ENCODE peak calls at places on chromosomes 13 and 19, in five cellular contexts. One of them, this sample, is unnamed.

GRCh38 chr13:113317031-113317430 is 20.0 kb downstream of the LAMP1 start:
- DNase-seq in mucosa of descending colon: no peak
- DNase-seq in HCT116: no peak
- DNase-seq in pancreas: no peak
- DNase-seq in choroid plexus epithelial cell: no peak
- DNase-seq in this sample: no peak

GRCh38 chr19:1621021-1621420 is 15.8 kb upstream of the UQCR11 start:
- DNase-seq in HCT116: no peak
- DNase-seq in mucosa of descending colon: no peak
- DNase-seq in choroid plexus epithelial cell: no peak
- DNase-seq in pancreas: no peak
- DNase-seq in this sample: no peak

GRCh38 chr13:112903071-112903577 is 65.9 kb upstream of the MCF2L start:
- DNase-seq in choroid plexus epithelial cell: no peak
- DNase-seq in pancreas: no peak
- DNase-seq in mucosa of descending colon: no peak
- DNase-seq in HCT116: no peak
- DNase-seq in this sample: no peak

GRCh38 chr13:113126265-113127150 is 3.9 kb downstream of the F10 start:
- DNase-seq in pancreas: no peak
- DNase-seq in mucosa of descending colon: peak
- DNase-seq in HCT116: no peak
- DNase-seq in choroid plexus epithelial cell: no peak
- DNase-seq in this sample: no peak

GRCh38 chr19:33281296-33281926 is 20.9 kb downstream of the CEBPA start:
- DNase-seq in mucosa of descending colon: no peak
- DNase-seq in choroid plexus epithelial cell: no peak
- DNase-seq in HCT116: no peak
- DNase-seq in pancreas: no peak
- DNase-seq in this sample: no peak

GRCh38 chr19:6465663-6466062 is 1.6 kb downstream of the CRB3 start:
- DNase-seq in HCT116: no peak
- DNase-seq in pancreas: no peak
- DNase-seq in choroid plexus epithelial cell: no peak
- DNase-seq in mucosa of descending colon: no peak
- DNase-seq in this sample: no peak

GRCh38 chr19:41691268-41691970 is 3.3 kb upstream of the CEACAM7 start:
- DNase-seq in HCT116: no peak
- DNase-seq in mucosa of descending colon: peak
- DNase-seq in pancreas: no peak
- DNase-seq in choroid plexus epithelial cell: peak
- DNase-seq in this sample: no peak

GRCh38 chr13:73671011-73671410 is 463.2 kb downstream of the KLF12 start:
- DNase-seq in choroid plexus epithelial cell: no peak
- DNase-seq in HCT116: no peak
- DNase-seq in pancreas: no peak
- DNase-seq in mucosa of descending colon: no peak
- DNase-seq in this sample: no peak

GRCh38 chr13:29785978-29786377 is 64.4 kb downstream of the UBL3 start:
- DNase-seq in HCT116: no peak
- DNase-seq in pancreas: no peak
- DNase-seq in mucosa of descending colon: no peak
- DNase-seq in choroid plexus epithelial cell: no peak
- DNase-seq in this sample: no peak

GRCh38 chr13:111505175-111505777 is 184.8 kb downstream of the TEX29 start:
- DNase-seq in pancreas: no peak
- DNase-seq in HCT116: peak
- DNase-seq in choroid plexus epithelial cell: no peak
- DNase-seq in mucosa of descending colon: no peak
- DNase-seq in this sample: no peak
- TF ChIP-seq CTCF in pancreas: no peak
- TF ChIP-seq CTCF in HCT116: peak
- TF ChIP-seq CTCF in choroid plexus epithelial cell: no peak
- TF ChIP-seq CTCF in mucosa of descending colon: no peak
- TF ChIP-seq CTCF in this sample: no peak

DNA sequence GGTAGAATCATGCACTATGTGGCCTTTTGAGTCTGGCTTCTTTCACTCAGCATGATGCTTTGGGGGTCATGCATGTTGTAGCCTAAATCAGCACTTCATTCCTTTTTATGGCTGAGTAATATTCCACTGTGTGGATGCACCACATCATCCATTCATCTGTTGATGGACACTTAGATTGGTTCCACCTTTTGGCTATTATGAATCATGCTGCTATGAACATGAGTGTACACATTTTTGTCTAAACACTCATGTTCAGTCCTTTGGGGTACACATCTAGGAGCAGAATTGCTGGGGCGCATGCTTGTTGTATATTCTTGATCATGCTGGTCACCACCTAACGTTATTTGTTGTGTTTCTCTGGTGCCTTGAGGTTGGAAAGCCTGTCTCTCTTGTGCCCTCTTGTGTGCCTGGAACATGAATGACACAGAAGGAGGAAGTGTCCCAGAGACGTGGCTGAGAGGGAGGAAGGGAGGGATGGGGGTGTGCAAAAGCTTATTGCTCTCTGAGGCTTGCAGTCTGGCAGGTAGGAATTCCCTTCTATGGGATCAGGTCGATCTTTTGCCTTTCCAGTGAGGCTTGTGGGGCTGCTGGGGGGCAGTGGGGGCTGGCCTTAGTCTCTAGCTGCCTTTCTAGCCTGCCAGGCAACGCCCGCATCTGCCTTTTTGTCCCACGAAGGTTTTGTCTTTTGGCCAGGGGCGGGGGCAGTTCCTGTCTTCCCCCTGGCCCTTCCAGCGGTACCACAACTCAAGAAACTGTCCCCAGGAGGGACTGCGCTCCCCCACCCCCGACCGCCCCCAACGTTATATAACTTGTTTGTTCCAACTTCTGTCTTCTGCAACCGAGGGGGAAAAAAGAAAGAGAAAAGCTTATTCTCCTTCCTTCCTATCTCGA is 7.6 kb downstream of the KLHL26 start:
- DNase-seq in pancreas: no peak
- DNase-seq in choroid plexus epithelial cell: no peak
- DNase-seq in HCT116: no peak
- DNase-seq in mucosa of descending colon: no peak
- DNase-seq in this sample: no peak
- TF ChIP-seq CTCF in pancreas: no peak
- TF ChIP-seq CTCF in choroid plexus epithelial cell: no peak
- TF ChIP-seq CTCF in HCT116: peak
- TF ChIP-seq CTCF in mucosa of descending colon: no peak
- TF ChIP-seq CTCF in this sample: no peak

GRCh38 chr13:77571956-77572355 is 36.5 kb downstream of the SCEL start:
- DNase-seq in choroid plexus epithelial cell: no peak
- DNase-seq in mucosa of descending colon: no peak
- DNase-seq in pancreas: no peak
- DNase-seq in HCT116: no peak
- DNase-seq in this sample: no peak
- TF ChIP-seq CTCF in choroid plexus epithelial cell: no peak
- TF ChIP-seq CTCF in mucosa of descending colon: no peak
- TF ChIP-seq CTCF in pancreas: no peak
- TF ChIP-seq CTCF in HCT116: no peak
- TF ChIP-seq CTCF in this sample: no peak

DNA sequence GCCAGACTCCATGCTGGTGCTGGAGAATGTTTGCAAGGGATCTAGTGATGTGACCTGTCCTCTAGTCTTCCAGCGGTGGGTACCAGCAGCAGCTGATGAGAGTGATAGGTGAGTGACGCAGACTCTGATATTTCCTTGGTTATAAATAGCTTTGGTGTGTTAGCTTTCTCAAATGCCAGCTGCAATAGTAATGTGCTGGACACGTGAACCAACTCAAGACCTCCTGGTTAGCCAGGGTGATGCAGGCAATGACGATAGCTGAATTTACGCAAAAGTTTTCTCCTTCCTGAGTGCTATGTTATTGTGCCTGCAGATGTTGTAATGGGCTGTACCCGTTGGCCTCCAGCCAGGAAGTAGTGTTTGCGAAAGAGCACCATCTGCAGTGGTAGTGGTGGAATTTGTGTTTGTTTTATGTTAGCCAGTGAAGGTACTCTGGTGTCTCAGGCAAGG is 129.5 kb downstream of the CYSLTR2 start:
- DNase-seq in choroid plexus epithelial cell: peak
- DNase-seq in HCT116: no peak
- DNase-seq in pancreas: no peak
- DNase-seq in mucosa of descending colon: peak
- DNase-seq in this sample: peak
- TF ChIP-seq CTCF in choroid plexus epithelial cell: peak
- TF ChIP-seq CTCF in HCT116: no peak
- TF ChIP-seq CTCF in pancreas: no peak
- TF ChIP-seq CTCF in mucosa of descending colon: no peak
- TF ChIP-seq CTCF in this sample: no peak

DNA sequence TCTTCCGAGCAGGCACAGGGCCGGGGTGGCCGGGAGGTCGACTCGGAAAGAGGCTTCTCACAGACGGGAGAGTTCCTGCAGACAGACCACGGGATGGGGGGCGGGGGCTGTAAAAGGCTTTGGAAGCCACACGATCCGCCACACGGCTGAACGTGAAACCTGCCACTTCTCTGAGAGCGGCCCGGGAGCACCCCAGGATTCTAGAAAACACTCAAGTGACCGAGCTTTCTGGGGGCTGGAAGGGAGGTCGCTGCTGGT is 15.6 kb upstream of the SLC39A3 start:
- DNase-seq in HCT116: no peak
- DNase-seq in pancreas: no peak
- DNase-seq in mucosa of descending colon: no peak
- DNase-seq in choroid plexus epithelial cell: no peak
- DNase-seq in this sample: no peak
- TF ChIP-seq CTCF in HCT116: no peak
- TF ChIP-seq CTCF in pancreas: no peak
- TF ChIP-seq CTCF in mucosa of descending colon: no peak
- TF ChIP-seq CTCF in choroid plexus epithelial cell: no peak
- TF ChIP-seq CTCF in this sample: no peak